ENCODE peak calls at places on chromosomes 5 and 9, in five cellular contexts. N, T, B, S and L are unnamed samples.

GRCh38 chr5:119678351-119679028 is 49.1 kb downstream of the FAM170A start:
- DNase-seq in N (no peak), T (no peak), B (no peak), S (no peak), L (no peak)

GRCh38 chr5:143865421-143865820 is 53.5 kb downstream of the HMHB1 start:
- DNase-seq in N (no peak), T (no peak), B (no peak), S (no peak), L (no peak)

GRCh38 chr9:74953235-74953741 is 576 bp upstream of the C9orf40 start:
- DNase-seq in N (no peak), T (no peak), B (no peak), S (no peak), L (no peak)

GRCh38 chr5:15116996-15117395 is 245.4 kb upstream of the ANKH start:
- DNase-seq in N (no peak), T (no peak), B (no peak), S (no peak), L (no peak)

GRCh38 chr9:5622019-5622418 is 6.9 kb upstream of the RIC1 start:
- DNase-seq in N (peak; percentile 91), T (no peak), B (no peak), S (no peak), L (no peak)

GRCh38 chr5:149552761-149553160 is 1.5 kb upstream of the CSNK1A1 start:
- DNase-seq in N (no peak), T (no peak), B (no peak), S (no peak), L (no peak)

GRCh38 chr5:150599917-150600511 is 40.4 kb upstream of the SYNPO start:
- DNase-seq in N (peak; percentile 86), T (peak; percentile 83), B (no peak), S (no peak), L (no peak)

GRCh38 chr5:142892021-142892420 is 121.8 kb downstream of the ARHGAP26 start:
- DNase-seq in N (no peak), T (no peak), B (no peak), S (no peak), L (no peak)

GRCh38 chr9:94482110-94482509 is 72.8 kb upstream of the PCAT7 start:
- DNase-seq in N (no peak), T (no peak), B (no peak), S (no peak), L (no peak)

GRCh38 chr9:34588671-34589370 is 703 bp downstream of the CNTFR start:
- DNase-seq in N (no peak), T (peak; percentile 47), B (no peak), S (no peak), L (no peak)
- H3K4me1 ChIP-seq in N (no peaks in the 10 kb centered on the region), T (peaks cover 38% of the 10 kb centered on the region), B (peaks cover 27% of the 10 kb centered on the region), S (peaks cover 25% of the 10 kb centered on the region), L (peaks cover 15% of the 10 kb centered on the region)

GRCh38 chr5:134136771-134137170 is 22.3 kb downstream of the TCF7 start:
- DNase-seq in N (no peak), T (peak; percentile 20), B (no peak), S (no peak), L (no peak)
- H3K9me3 ChIP-seq in N (no peaks in the 10 kb centered on the region), T (no peaks in the 10 kb centered on the region), B (no peaks in the 10 kb centered on the region), S (no peaks in the 10 kb centered on the region), L (no peaks in the 10 kb centered on the region)

DNA sequence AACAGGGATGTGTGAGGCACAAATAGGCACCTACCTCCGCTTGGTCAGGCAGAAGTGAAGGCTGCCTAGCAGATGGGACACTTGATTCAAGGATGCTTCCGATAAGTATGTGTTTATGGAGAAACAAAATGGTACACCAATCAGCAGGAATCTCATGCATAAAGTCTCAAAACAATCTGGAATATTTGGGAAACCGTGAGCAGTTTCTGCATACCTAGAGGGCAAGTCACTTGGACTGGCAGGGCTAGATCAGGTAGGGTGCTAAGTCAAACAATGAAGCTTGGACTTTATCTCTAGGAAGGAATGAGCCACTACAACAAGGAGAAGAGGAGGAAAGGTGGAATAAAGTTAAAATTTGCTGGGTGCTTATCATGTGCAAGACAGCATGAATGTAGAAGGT is 5.5 kb downstream of the EPB41L4A start:
- DNase-seq in N (no peak), T (no peak), B (no peak), S (no peak), L (no peak)
- H3K27ac ChIP-seq in N (no peak overlapping the region), T (no peak overlapping the region), B (no peak overlapping the region), S (no peak overlapping the region), L (no peak overlapping the region)

GRCh38 chr9:128145536-128145935 is 3.7 kb upstream of the LCN2 start:
- DNase-seq in N (no peak), T (peak; percentile 12), B (no peak), S (no peak), L (no peak)

GRCh38 chr9:128148509-128149000 is 698 bp upstream of the LCN2 start:
- DNase-seq in N (no peak), T (no peak), B (no peak), S (no peak), L (no peak)

GRCh38 chr9:128145951-128146351 is 3.3 kb upstream of the LCN2 start:
- DNase-seq in N (no peak), T (peak; percentile 41), B (no peak), S (no peak), L (no peak)

GRCh38 chr9:128144239-128145181 is 4.7 kb upstream of the LCN2 start:
- DNase-seq in N (no peak), T (peak; percentile 28), B (no peak), S (no peak), L (no peak)

DNA sequence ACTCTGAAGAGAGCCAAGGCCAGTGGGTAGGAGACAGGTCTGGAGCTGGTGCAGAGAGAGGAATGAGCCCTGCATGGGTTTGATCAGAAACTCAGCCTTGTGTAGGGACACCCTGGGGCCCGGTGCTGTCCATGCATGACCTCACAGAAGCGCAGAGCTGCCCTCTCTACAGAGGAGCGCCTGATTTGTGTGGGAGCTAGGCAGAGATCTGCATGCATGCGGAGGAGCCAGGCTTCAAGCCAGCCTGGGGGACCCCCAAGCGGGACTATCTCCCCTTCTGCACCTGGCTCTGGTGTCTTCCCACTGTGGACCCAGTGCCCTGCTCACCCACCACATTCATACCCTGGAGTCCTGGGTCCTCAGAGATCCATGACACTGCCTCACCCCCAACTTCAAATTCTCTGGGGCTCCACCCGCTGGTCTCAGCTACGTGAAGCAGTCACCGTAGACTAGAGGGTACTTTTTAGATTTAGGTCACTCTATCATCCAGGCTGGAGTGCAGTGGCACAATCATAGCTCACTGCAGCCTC is 2.6 kb upstream of the LCN2 start:
- DNase-seq in N (no peak), T (peak; percentile 24), B (no peak), S (no peak), L (no peak)
- H3K4me1 ChIP-seq in N (no peaks in the 10 kb centered on the region), T (peaks cover 25% of the 10 kb centered on the region), B (peaks cover 7% of the 10 kb centered on the region), S (peaks cover 18% of the 10 kb centered on the region), L (peaks cover 13% of the 10 kb centered on the region)

GRCh38 chr5:1053391-1054017 is 44.9 kb downstream of the NKD2 start:
- DNase-seq in N (no peak), T (no peak), B (no peak), S (no peak), L (no peak)

GRCh38 chr5:1054799-1055775 is 46.5 kb downstream of the NKD2 start:
- DNase-seq in N (no peak), T (no peak), B (no peak), S (no peak), L (no peak)

GRCh38 chr5:1052641-1053390 is 44.2 kb downstream of the NKD2 start:
- DNase-seq in N (no peak), T (no peak), B (no peak), S (no peak), L (no peak)

GRCh38 chr5:1055896-1056610 is 47.5 kb downstream of the NKD2 start:
- DNase-seq in N (no peak), T (no peak), B (no peak), S (no peak), L (no peak)

DNA sequence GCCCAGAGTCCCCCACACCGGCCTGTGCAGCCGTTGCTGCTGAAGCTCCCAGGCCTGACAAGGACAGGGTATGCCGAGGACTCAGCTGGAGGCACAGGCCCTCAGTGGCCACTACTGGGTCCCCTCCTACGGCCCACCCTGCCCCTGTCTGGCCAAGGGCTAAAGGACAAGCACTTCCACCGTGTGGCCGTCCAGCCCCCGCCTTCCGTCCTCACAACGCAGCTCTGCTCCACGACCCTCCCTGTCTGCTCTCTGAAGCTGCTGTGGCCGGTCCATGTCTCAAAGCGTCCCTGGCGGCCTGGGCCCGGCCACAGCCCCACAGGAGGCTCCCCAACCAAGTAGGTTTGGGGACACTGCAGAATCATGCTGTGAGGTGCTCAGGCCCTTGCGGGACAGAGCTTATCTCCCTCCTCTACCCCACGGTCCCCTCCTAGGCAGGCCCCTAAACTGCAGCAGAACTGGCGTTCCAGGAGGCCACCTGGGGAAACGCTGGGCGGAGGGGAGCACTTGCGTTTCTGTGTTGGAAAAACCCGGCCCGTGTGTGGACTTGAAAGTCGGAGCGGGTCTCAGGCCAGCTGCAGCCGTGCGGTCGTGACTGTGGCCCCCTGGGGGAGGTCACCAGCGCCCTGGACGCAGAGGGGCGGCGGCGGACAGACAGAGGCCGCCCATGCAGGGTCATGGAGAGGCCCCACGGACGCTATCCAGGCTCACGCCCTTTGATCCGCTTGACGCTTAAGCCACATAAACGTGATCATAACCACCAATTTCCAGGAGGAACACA is 45.6 kb downstream of the NKD2 start:
- DNase-seq in N (no peak), T (no peak), B (no peak), S (no peak), L (no peak)
- H3K9me3 ChIP-seq in N (no peaks in the 10 kb centered on the region), T (no peaks in the 10 kb centered on the region), B (no peaks in the 10 kb centered on the region), S (no peaks in the 10 kb centered on the region), L (no peaks in the 10 kb centered on the region)

DNA sequence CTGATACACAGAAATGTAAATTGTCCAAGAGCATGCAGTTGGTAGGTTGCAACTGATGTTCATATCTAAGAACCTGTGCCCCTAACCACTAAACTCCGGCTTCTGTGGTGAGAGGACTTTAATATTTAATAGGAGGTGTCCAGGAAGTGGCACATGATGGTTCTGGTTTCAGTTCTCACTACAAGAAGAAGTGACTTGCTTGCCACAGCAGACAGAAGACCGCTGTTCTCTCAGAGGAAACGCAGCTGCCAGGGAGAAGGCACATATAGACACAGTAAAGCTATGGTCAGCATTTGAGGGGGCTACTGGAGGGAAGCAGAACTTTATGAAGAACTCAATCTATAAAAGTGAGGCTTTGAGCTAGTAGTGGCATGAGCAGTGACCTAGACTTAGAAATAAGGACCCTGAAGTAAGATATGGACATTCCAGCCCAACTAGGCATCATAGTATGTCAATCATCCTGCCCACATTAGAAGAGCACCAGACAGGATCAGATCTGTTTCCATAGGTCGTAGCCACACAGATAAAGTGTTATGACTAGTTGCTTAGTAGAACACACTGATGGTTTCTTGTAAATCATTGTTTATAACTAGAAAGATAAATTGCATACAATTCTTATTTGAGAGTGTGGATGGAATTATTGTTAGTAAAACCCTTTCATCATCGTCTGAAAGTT is 36.4 kb upstream of the DAB2 start:
- DNase-seq in N (no peak), T (peak; percentile 41), B (no peak), S (no peak), L (peak; percentile 6)
- H3K27ac ChIP-seq in N (no peak overlapping the region), T (peak overlapping the region; percentile 9), B (no peak overlapping the region), S (no peak overlapping the region), L (no peak overlapping the region)